ENCODE peak calls at places on chromosomes 11 and 22, in four cellular contexts. B is HepG2, R is GM12878, X is H1. H is an unnamed sample.

GRCh38 chr11:74341926-74342325 is 30.5 kb upstream of the P4HA3 start:
- DNase-seq in X (no peak), R (no peak), B (no peak), H (no peak)

GRCh38 chr11:68146010-68146540 is 24.9 kb upstream of the CHKA start:
- DNase-seq in X (no peak), R (no peak), B (peak), H (no peak)

GRCh38 chr11:93542753-93543246 is 391 bp downstream of the SMCO4 start:
- DNase-seq in X (no peak), R (no peak), B (no peak), H (no peak)

GRCh38 chr11:106302416-106302815 is 225.0 kb downstream of the AASDHPPT start:
- DNase-seq in X (no peak), B (no peak), R (no peak), H (no peak)

GRCh38 chr11:74007691-74008372 is 1.1 kb downstream of the UCP3 start:
- DNase-seq in X (no peak), R (no peak), B (no peak), H (no peak)

GRCh38 chr11:65418681-65419459 is 3.7 kb upstream of the NEAT1 start:
- DNase-seq in X (peak), B (peak), R (peak), H (peak)

GRCh38 chr11:87870081-87870480 is 305.2 kb downstream of the RAB38 start:
- DNase-seq in R (no peak), B (no peak), X (no peak), H (no peak)

GRCh38 chr11:119482561-119483001 is 59.6 kb upstream of the THY1 start:
- DNase-seq in B (no peak), X (no peak), R (no peak), H (no peak)

GRCh38 chr11:130037058-130037457 is 32.6 kb upstream of the APLP2 start:
- DNase-seq in B (peak), X (no peak), R (no peak), H (no peak)

GRCh38 chr11:119873761-119874421 is 144.9 kb upstream of the NECTIN1 start:
- DNase-seq in R (no peak), X (no peak), B (no peak), H (no peak)

GRCh38 chr22:21936151-21936778 is 16.4 kb downstream of the PPM1F start:
- DNase-seq in X (no peak), R (no peak), B (no peak), H (no peak)

GRCh38 chr11:130478881-130479280 is 30.4 kb downstream of the ADAMTS15 start:
- DNase-seq in B (no peak), R (no peak), X (no peak), H (no peak)

GRCh38 chr11:113148652-113149051 is 165.7 kb upstream of the TTC12 start:
- DNase-seq in B (no peak), X (no peak), R (no peak), H (no peak)

GRCh38 chr11:19552100-19552499 is 160.5 kb upstream of the NAV2 start:
- DNase-seq in B (no peak), R (no peak), X (no peak), H (no peak)

GRCh38 chr11:120350637-120351036 is 14.4 kb downstream of the ARHGEF12 start:
- DNase-seq in X (no peak), R (no peak), B (no peak), H (no peak)

GRCh38 chr22:25358421-25359170 is 139.2 kb downstream of the CRYBB2 start:
- DNase-seq in B (no peak), R (no peak), X (no peak), H (no peak)

GRCh38 chr11:85809881-85810280 is 1.1 kb downstream of the SYTL2 start:
- DNase-seq in R (no peak), B (peak), X (no peak), H (no peak)

DNA sequence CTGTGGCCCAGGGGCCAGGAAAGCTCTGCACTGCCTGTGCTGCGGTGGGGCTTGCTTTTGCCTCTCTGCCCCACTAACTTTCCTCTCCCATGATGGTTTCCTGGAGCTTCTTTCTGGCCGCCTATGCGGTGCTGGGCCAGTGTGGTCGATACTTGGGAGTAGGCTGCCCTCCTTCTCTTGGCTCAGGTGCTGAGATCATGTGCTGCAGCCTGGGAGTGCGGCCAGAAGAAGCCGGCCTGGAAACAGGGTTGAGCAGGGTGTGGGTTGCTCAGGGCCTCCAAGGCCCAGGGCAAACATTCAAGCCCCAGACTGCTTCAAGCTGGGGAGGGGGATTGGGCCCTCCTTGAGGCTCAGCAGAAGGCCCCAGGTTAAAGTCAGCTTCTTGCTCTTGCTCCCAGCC is 125.0 kb downstream of the NTM start:
- DNase-seq in X (no peak), B (no peak), R (no peak), H (no peak)
- TF ChIP-seq HDAC6 in X (no peak), B (no peak), R (no peak), H (no peak)

GRCh38 chr11:110818032-110818687 is 105.9 kb upstream of the ARHGAP20 start:
- DNase-seq in X (no peak), R (no peak), B (no peak), H (no peak)
- TF ChIP-seq TAF1 in X (no peak), R (no peak), B (no peak), H (no peak)

GRCh38 chr11:66983275-66983924 is 8.3 kb downstream of the C11orf86 start:
- DNase-seq in R (no peak), X (no peak), B (no peak), H (no peak)

GRCh38 chr11:66985508-66986177 is 10.5 kb downstream of the C11orf86 start:
- DNase-seq in R (no peak), X (no peak), B (no peak), H (no peak)

GRCh38 chr11:66979336-66979980 is 4.4 kb downstream of the C11orf86 start:
- DNase-seq in X (no peak), B (no peak), R (no peak), H (no peak)

GRCh38 chr11:66978717-66979116 is 3.6 kb downstream of the C11orf86 start:
- DNase-seq in B (no peak), X (no peak), R (no peak), H (no peak)

DNA sequence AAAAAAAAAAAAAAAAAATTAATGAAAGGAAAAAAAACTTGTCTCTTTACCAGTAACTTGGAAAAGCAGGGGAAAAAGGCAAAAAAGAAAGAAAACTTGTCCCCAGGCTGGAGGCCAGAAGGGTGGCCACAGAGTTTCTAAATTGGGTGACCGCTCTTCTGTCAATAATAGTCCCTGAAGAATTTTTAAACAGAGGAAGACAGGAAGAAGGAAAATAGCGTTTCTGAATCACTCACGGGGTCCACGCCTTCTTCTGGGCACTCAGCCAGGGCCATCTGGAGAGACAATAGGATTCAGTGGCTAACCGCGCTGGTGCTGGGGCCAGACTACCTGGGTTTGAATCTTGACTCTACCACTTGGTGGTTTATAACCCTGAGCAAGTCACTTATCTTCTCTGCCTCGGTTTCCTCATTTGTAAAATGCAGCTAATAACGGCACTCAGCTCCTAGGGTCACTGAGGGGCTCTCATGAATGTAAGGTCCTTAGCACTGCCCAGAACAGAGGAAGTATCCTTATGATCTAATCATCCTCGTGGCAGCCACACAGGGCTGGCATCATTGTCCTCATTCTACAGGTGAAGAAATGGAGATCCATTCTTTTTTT is 7.0 kb downstream of the C11orf86 start:
- DNase-seq in X (no peak), R (no peak), B (peak), H (peak)
- TF ChIP-seq HDAC6 in X (no peak), R (no peak), B (no peak), H (no peak)

DNA sequence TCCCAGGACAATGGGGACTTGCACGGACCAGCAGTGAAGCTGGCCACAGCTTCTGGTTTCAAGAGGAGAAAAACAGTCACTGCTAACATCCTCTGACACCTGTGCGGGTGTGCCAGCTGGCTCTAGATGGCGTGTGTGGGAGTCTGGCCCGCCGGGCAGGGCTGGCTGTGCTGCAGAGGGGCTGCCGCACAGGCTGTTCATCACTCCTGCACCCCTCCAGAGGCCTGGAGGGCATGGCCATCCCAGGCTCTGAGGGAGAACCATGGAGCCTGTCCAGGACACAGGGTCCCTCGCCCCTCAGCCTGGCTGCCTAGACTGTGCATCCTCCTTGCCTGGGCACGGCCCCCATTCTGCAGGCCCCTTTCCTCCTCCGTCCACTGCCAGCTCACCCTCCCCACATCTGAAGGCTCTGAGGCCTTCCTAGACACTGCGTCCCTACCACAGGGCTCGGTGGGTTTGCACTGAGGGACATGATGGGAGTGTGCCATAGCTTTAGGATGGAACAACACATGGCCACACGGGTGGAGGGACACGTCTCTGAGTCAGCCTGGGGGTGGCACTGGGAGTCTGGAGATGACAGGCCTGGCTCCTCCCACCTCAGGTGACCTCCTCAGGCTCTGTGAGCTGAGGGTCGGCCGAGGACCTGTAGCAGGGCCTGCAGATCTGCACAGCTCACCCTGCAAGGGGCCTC is 42.1 kb upstream of the GNB1L start:
- DNase-seq in X (no peak), R (no peak), B (no peak), H (peak)
- TF ChIP-seq TAF1 in X (no peak), R (no peak), B (no peak), H (no peak)

GRCh38 chr11:72024073-72024749 is 25.5 kb downstream of the IL18BP start:
- DNase-seq in X (no peak), B (no peak), R (no peak), H (no peak)
- TF ChIP-seq HDAC6 in X (no peak), B (no peak), R (no peak), H (no peak)

DNA sequence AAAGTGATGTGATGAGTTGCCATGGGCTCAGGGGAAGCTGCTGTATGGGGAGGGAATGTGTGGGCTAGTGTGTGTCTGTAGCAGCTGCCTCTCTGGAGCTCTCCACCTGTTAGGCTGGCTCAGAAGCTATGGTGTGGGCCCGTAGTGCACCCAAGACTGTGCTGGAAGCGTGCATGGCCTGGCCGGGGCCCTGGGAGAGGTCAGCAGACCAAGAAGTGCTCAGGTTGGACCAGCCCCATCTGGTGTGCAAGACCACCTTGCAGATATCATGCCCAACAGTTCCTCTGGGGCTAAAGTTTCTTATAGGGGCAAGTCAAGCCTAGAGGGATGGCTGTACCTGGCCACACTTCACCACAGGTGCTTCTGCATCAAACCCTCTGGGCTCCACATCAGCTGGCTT is 274.4 kb upstream of the CCDC179 start:
- DNase-seq in R (no peak), X (no peak), B (no peak), H (no peak)
- TF ChIP-seq TAF1 in R (no peak), X (no peak), B (no peak), H (no peak)